ENCODE peak calls at places on chromosomes 6 and 20, in eight cellular contexts. One of them, this sample, is unnamed.
A peak's percentile ranks its signal among the peaks of the same experiment; 100 is the strongest.

GRCh38 chr6:140345935-140346334 is 971.5 kb upstream of the CITED2 start:
- DNase-seq in RWPE1: no peak
- DNase-seq in putamen: no peak
- DNase-seq in NT2/D1: no peak
- DNase-seq in stomach: no peak
- DNase-seq in stimulated activated CD4-positive, alpha-beta T cell treated with anti-CD3 and anti-CD28 coated beads, Interleukin-15, amount 100 ng/mL, for 1 hour: no peak
- DNase-seq in left cardiac atrium: no peak
- DNase-seq in anterior cingulate cortex: no peak
- DNase-seq in this sample: no peak

GRCh38 chr6:658244-658643 is 1.3 kb upstream of the HUS1B start:
- DNase-seq in RWPE1: no peak
- DNase-seq in putamen: no peak
- DNase-seq in NT2/D1: no peak
- DNase-seq in stomach: no peak
- DNase-seq in stimulated activated CD4-positive, alpha-beta T cell treated with anti-CD3 and anti-CD28 coated beads, Interleukin-15, amount 100 ng/mL, for 1 hour: no peak
- DNase-seq in left cardiac atrium: no peak
- DNase-seq in anterior cingulate cortex: no peak
- DNase-seq in this sample: no peak

GRCh38 chr6:160221423-160221822 is 37.2 kb downstream of the SLC22A2 start:
- DNase-seq in RWPE1: peak; percentile 23
- DNase-seq in putamen: no peak
- DNase-seq in NT2/D1: no peak
- DNase-seq in stomach: no peak
- DNase-seq in stimulated activated CD4-positive, alpha-beta T cell treated with anti-CD3 and anti-CD28 coated beads, Interleukin-15, amount 100 ng/mL, for 1 hour: no peak
- DNase-seq in left cardiac atrium: no peak
- DNase-seq in anterior cingulate cortex: no peak
- DNase-seq in this sample: no peak

GRCh38 chr6:42424906-42425474 is 26.7 kb downstream of the TRERF1 start:
- DNase-seq in RWPE1: no peak
- DNase-seq in putamen: no peak
- DNase-seq in NT2/D1: no peak
- DNase-seq in stomach: no peak
- DNase-seq in stimulated activated CD4-positive, alpha-beta T cell treated with anti-CD3 and anti-CD28 coated beads, Interleukin-15, amount 100 ng/mL, for 1 hour: no peak
- DNase-seq in left cardiac atrium: no peak
- DNase-seq in anterior cingulate cortex: no peak
- DNase-seq in this sample: no peak

GRCh38 chr6:131524695-131525336 is 48.2 kb upstream of the ARG1 start:
- DNase-seq in RWPE1: no peak
- DNase-seq in putamen: no peak
- DNase-seq in NT2/D1: no peak
- DNase-seq in stomach: no peak
- DNase-seq in stimulated activated CD4-positive, alpha-beta T cell treated with anti-CD3 and anti-CD28 coated beads, Interleukin-15, amount 100 ng/mL, for 1 hour: no peak
- DNase-seq in left cardiac atrium: no peak
- DNase-seq in anterior cingulate cortex: no peak
- DNase-seq in this sample: no peak

GRCh38 chr6:131782764-131783163 is 25.1 kb upstream of the ENPP1 start:
- DNase-seq in RWPE1: no peak
- DNase-seq in putamen: no peak
- DNase-seq in NT2/D1: no peak
- DNase-seq in stomach: no peak
- DNase-seq in stimulated activated CD4-positive, alpha-beta T cell treated with anti-CD3 and anti-CD28 coated beads, Interleukin-15, amount 100 ng/mL, for 1 hour: no peak
- DNase-seq in left cardiac atrium: no peak
- DNase-seq in anterior cingulate cortex: no peak
- DNase-seq in this sample: no peak

GRCh38 chr20:46636981-46637860 is 14.0 kb downstream of the SLC13A3 start:
- DNase-seq in RWPE1: no peak
- DNase-seq in putamen: no peak
- DNase-seq in NT2/D1: no peak
- DNase-seq in stomach: no peak
- DNase-seq in stimulated activated CD4-positive, alpha-beta T cell treated with anti-CD3 and anti-CD28 coated beads, Interleukin-15, amount 100 ng/mL, for 1 hour: no peak
- DNase-seq in left cardiac atrium: no peak
- DNase-seq in anterior cingulate cortex: no peak
- DNase-seq in this sample: no peak

GRCh38 chr6:112085666-112086065 is 1.6 kb downstream of the TUBE1 start:
- DNase-seq in RWPE1: no peak
- DNase-seq in putamen: no peak
- DNase-seq in NT2/D1: no peak
- DNase-seq in stomach: no peak
- DNase-seq in stimulated activated CD4-positive, alpha-beta T cell treated with anti-CD3 and anti-CD28 coated beads, Interleukin-15, amount 100 ng/mL, for 1 hour: no peak
- DNase-seq in left cardiac atrium: peak; percentile 42
- DNase-seq in anterior cingulate cortex: no peak
- DNase-seq in this sample: no peak

GRCh38 chr20:38197217-38198008 is 32.3 kb upstream of the TGM2 start:
- DNase-seq in RWPE1: no peak
- DNase-seq in putamen: no peak
- DNase-seq in NT2/D1: no peak
- DNase-seq in stomach: no peak
- DNase-seq in stimulated activated CD4-positive, alpha-beta T cell treated with anti-CD3 and anti-CD28 coated beads, Interleukin-15, amount 100 ng/mL, for 1 hour: no peak
- DNase-seq in left cardiac atrium: no peak
- DNase-seq in anterior cingulate cortex: no peak
- DNase-seq in this sample: no peak

GRCh38 chr6:169905041-169905807 is 153.8 kb downstream of the ERMARD start:
- DNase-seq in RWPE1: peak; percentile 61
- DNase-seq in putamen: peak; percentile 11
- DNase-seq in NT2/D1: no peak
- DNase-seq in stomach: peak; percentile 65
- DNase-seq in stimulated activated CD4-positive, alpha-beta T cell treated with anti-CD3 and anti-CD28 coated beads, Interleukin-15, amount 100 ng/mL, for 1 hour: no peak
- DNase-seq in left cardiac atrium: peak; percentile 66
- DNase-seq in anterior cingulate cortex: no peak
- DNase-seq in this sample: no peak

GRCh38 chr6:132132911-132133639 is 181.9 kb upstream of the CCN2 start:
- DNase-seq in RWPE1: no peak
- DNase-seq in putamen: peak; percentile 74
- DNase-seq in NT2/D1: peak; percentile 9
- DNase-seq in stomach: no peak
- DNase-seq in stimulated activated CD4-positive, alpha-beta T cell treated with anti-CD3 and anti-CD28 coated beads, Interleukin-15, amount 100 ng/mL, for 1 hour: no peak
- DNase-seq in left cardiac atrium: no peak
- DNase-seq in anterior cingulate cortex: peak; percentile 78
- DNase-seq in this sample: no peak

GRCh38 chr20:29878777-29879442 is 1378.6 kb upstream of the DEFB115 start:
- DNase-seq in RWPE1: no peak
- DNase-seq in putamen: no peak
- DNase-seq in NT2/D1: no peak
- DNase-seq in stomach: peak; percentile 26
- DNase-seq in stimulated activated CD4-positive, alpha-beta T cell treated with anti-CD3 and anti-CD28 coated beads, Interleukin-15, amount 100 ng/mL, for 1 hour: no peak
- DNase-seq in left cardiac atrium: no peak
- DNase-seq in anterior cingulate cortex: no peak
- DNase-seq in this sample: no peak

GRCh38 chr6:169935348-169935718 is 183.9 kb downstream of the ERMARD start:
- DNase-seq in RWPE1: no peak
- DNase-seq in putamen: no peak
- DNase-seq in NT2/D1: no peak
- DNase-seq in stomach: no peak
- DNase-seq in stimulated activated CD4-positive, alpha-beta T cell treated with anti-CD3 and anti-CD28 coated beads, Interleukin-15, amount 100 ng/mL, for 1 hour: no peak
- DNase-seq in left cardiac atrium: no peak
- DNase-seq in anterior cingulate cortex: no peak
- DNase-seq in this sample: no peak

GRCh38 chr6:116156405-116157326 is 30.7 kb upstream of the COL10A1 start:
- DNase-seq in RWPE1: no peak
- DNase-seq in putamen: no peak
- DNase-seq in NT2/D1: no peak
- DNase-seq in stomach: no peak
- DNase-seq in stimulated activated CD4-positive, alpha-beta T cell treated with anti-CD3 and anti-CD28 coated beads, Interleukin-15, amount 100 ng/mL, for 1 hour: no peak
- DNase-seq in left cardiac atrium: no peak
- DNase-seq in anterior cingulate cortex: no peak
- DNase-seq in this sample: no peak

GRCh38 chr6:140253096-140253495 is 878.6 kb upstream of the CITED2 start:
- DNase-seq in RWPE1: no peak
- DNase-seq in putamen: no peak
- DNase-seq in NT2/D1: no peak
- DNase-seq in stomach: no peak
- DNase-seq in stimulated activated CD4-positive, alpha-beta T cell treated with anti-CD3 and anti-CD28 coated beads, Interleukin-15, amount 100 ng/mL, for 1 hour: no peak
- DNase-seq in left cardiac atrium: no peak
- DNase-seq in anterior cingulate cortex: no peak
- DNase-seq in this sample: no peak

GRCh38 chr6:7905416-7905815 is 5.2 kb downstream of the TXNDC5 start:
- DNase-seq in RWPE1: no peak
- DNase-seq in putamen: no peak
- DNase-seq in NT2/D1: no peak
- DNase-seq in stomach: no peak
- DNase-seq in stimulated activated CD4-positive, alpha-beta T cell treated with anti-CD3 and anti-CD28 coated beads, Interleukin-15, amount 100 ng/mL, for 1 hour: no peak
- DNase-seq in left cardiac atrium: no peak
- DNase-seq in anterior cingulate cortex: no peak
- DNase-seq in this sample: no peak

GRCh38 chr20:36865076-36865860 is 10.7 kb upstream of the TLDC2 start:
- DNase-seq in RWPE1: no peak
- DNase-seq in putamen: no peak
- DNase-seq in NT2/D1: no peak
- DNase-seq in stomach: no peak
- DNase-seq in stimulated activated CD4-positive, alpha-beta T cell treated with anti-CD3 and anti-CD28 coated beads, Interleukin-15, amount 100 ng/mL, for 1 hour: no peak
- DNase-seq in left cardiac atrium: no peak
- DNase-seq in anterior cingulate cortex: no peak
- DNase-seq in this sample: no peak

GRCh38 chr6:151012321-151013294 is 147.1 kb downstream of the MTHFD1L start:
- DNase-seq in RWPE1: no peak
- DNase-seq in putamen: no peak
- DNase-seq in NT2/D1: no peak
- DNase-seq in stomach: no peak
- DNase-seq in stimulated activated CD4-positive, alpha-beta T cell treated with anti-CD3 and anti-CD28 coated beads, Interleukin-15, amount 100 ng/mL, for 1 hour: no peak
- DNase-seq in left cardiac atrium: no peak
- DNase-seq in anterior cingulate cortex: no peak
- DNase-seq in this sample: no peak

GRCh38 chr20:38059832-38060231 is 26.3 kb downstream of the RPRD1B start:
- DNase-seq in RWPE1: no peak
- DNase-seq in putamen: no peak
- DNase-seq in NT2/D1: no peak
- DNase-seq in stomach: peak; percentile 30
- DNase-seq in stimulated activated CD4-positive, alpha-beta T cell treated with anti-CD3 and anti-CD28 coated beads, Interleukin-15, amount 100 ng/mL, for 1 hour: no peak
- DNase-seq in left cardiac atrium: no peak
- DNase-seq in anterior cingulate cortex: no peak
- DNase-seq in this sample: no peak

GRCh38 chr6:168063431-168063830 is 15.6 kb downstream of the FRMD1 start:
- DNase-seq in RWPE1: no peak
- DNase-seq in putamen: no peak
- DNase-seq in NT2/D1: no peak
- DNase-seq in stomach: no peak
- DNase-seq in stimulated activated CD4-positive, alpha-beta T cell treated with anti-CD3 and anti-CD28 coated beads, Interleukin-15, amount 100 ng/mL, for 1 hour: no peak
- DNase-seq in left cardiac atrium: no peak
- DNase-seq in anterior cingulate cortex: no peak
- DNase-seq in this sample: no peak

GRCh38 chr6:11814819-11815218 is 36.2 kb upstream of the ADTRP start:
- DNase-seq in RWPE1: no peak
- DNase-seq in putamen: no peak
- DNase-seq in NT2/D1: no peak
- DNase-seq in stomach: no peak
- DNase-seq in stimulated activated CD4-positive, alpha-beta T cell treated with anti-CD3 and anti-CD28 coated beads, Interleukin-15, amount 100 ng/mL, for 1 hour: no peak
- DNase-seq in left cardiac atrium: no peak
- DNase-seq in anterior cingulate cortex: no peak
- DNase-seq in this sample: no peak

GRCh38 chr6:124007915-124008688 is 204.4 kb downstream of the NKAIN2 start:
- DNase-seq in RWPE1: no peak
- DNase-seq in putamen: no peak
- DNase-seq in NT2/D1: no peak
- DNase-seq in stomach: no peak
- DNase-seq in stimulated activated CD4-positive, alpha-beta T cell treated with anti-CD3 and anti-CD28 coated beads, Interleukin-15, amount 100 ng/mL, for 1 hour: no peak
- DNase-seq in left cardiac atrium: no peak
- DNase-seq in anterior cingulate cortex: no peak
- DNase-seq in this sample: no peak

GRCh38 chr6:131954775-131955107 is 3.6 kb upstream of the CCN2 start:
- DNase-seq in RWPE1: peak; percentile 86
- DNase-seq in putamen: no peak
- DNase-seq in NT2/D1: no peak
- DNase-seq in stomach: peak; percentile 81
- DNase-seq in stimulated activated CD4-positive, alpha-beta T cell treated with anti-CD3 and anti-CD28 coated beads, Interleukin-15, amount 100 ng/mL, for 1 hour: no peak
- DNase-seq in left cardiac atrium: peak; percentile 56
- DNase-seq in anterior cingulate cortex: no peak
- DNase-seq in this sample: no peak

GRCh38 chr6:41056768-41057490 is 3.9 kb downstream of the APOBEC2 start:
- DNase-seq in RWPE1: no peak
- DNase-seq in putamen: no peak
- DNase-seq in NT2/D1: no peak
- DNase-seq in stomach: no peak
- DNase-seq in stimulated activated CD4-positive, alpha-beta T cell treated with anti-CD3 and anti-CD28 coated beads, Interleukin-15, amount 100 ng/mL, for 1 hour: no peak
- DNase-seq in left cardiac atrium: no peak
- DNase-seq in anterior cingulate cortex: no peak
- DNase-seq in this sample: no peak

GRCh38 chr6:52529311-52529710 is 47.5 kb downstream of the TRAM2 start:
- DNase-seq in RWPE1: no peak
- DNase-seq in putamen: no peak
- DNase-seq in NT2/D1: no peak
- DNase-seq in stomach: no peak
- DNase-seq in stimulated activated CD4-positive, alpha-beta T cell treated with anti-CD3 and anti-CD28 coated beads, Interleukin-15, amount 100 ng/mL, for 1 hour: no peak
- DNase-seq in left cardiac atrium: no peak
- DNase-seq in anterior cingulate cortex: no peak
- DNase-seq in this sample: no peak